ENCODE peak calls at places on chromosomes 6 and 20, in five cellular contexts. J, O, V, U and Q are unnamed samples.

GRCh38 chr6:43434001-43434400 is 6.7 kb downstream of the ABCC10 start:
- DNase-seq in V (no peak), O (no peak), U (no peak), J (no peak), Q (no peak)

GRCh38 chr6:193773-194310 is 98.4 kb upstream of the DUSP22 start:
- DNase-seq in J (no peak), U (no peak), O (no peak), V (no peak), Q (no peak)

GRCh38 chr6:121651420-121651819 is 216.0 kb downstream of the GJA1 start:
- DNase-seq in U (no peak), O (no peak), V (no peak), J (no peak), Q (no peak)

GRCh38 chr6:113416166-113416565 is 441.0 kb upstream of the MARCKS start:
- DNase-seq in U (no peak), O (no peak), V (no peak), J (peak), Q (peak)

GRCh38 chr20:57902478-57902877 is 192.7 kb upstream of the PMEPA1 start:
- DNase-seq in U (no peak), O (no peak), J (no peak), V (no peak), Q (peak)

GRCh38 chr6:166490671-166491500 is 95.6 kb downstream of the RAMACL start:
- DNase-seq in U (no peak), J (peak), O (no peak), V (no peak), Q (no peak)

GRCh38 chr20:48463916-48464315 is 363.9 kb downstream of the PREX1 start:
- DNase-seq in O (no peak), V (no peak), U (no peak), J (peak), Q (peak)

GRCh38 chr6:156780962-156781705 is 4.0 kb downstream of the ARID1B start:
- DNase-seq in U (no peak), O (no peak), V (no peak), J (no peak), Q (no peak)

GRCh38 chr6:166910601-166911000 is 45.7 kb downstream of the RNASET2 start:
- DNase-seq in O (no peak), J (no peak), U (no peak), V (no peak), Q (no peak)

GRCh38 chr20:56234110-56234509 is 14.4 kb upstream of the MC3R start:
- DNase-seq in O (no peak), J (no peak), V (no peak), U (no peak), Q (no peak)

GRCh38 chr6:131061041-131061770 is 1.8 kb downstream of the EPB41L2 start:
- DNase-seq in V (no peak), O (no peak), U (no peak), J (peak), Q (no peak)

GRCh38 chr20:17059465-17059864 is 167.4 kb upstream of the PCSK2 start:
- DNase-seq in U (no peak), V (peak), O (no peak), J (no peak), Q (no peak)

GRCh38 chr6:93418448-93419303 is 683 bp downstream of the EPHA7 start:
- DNase-seq in J (peak), O (no peak), V (no peak), U (no peak), Q (no peak)

GRCh38 chr20:35317416-35317815 is 25.2 kb upstream of the FAM83C start:
- DNase-seq in J (no peak), O (no peak), V (no peak), U (no peak), Q (no peak)

GRCh38 chr6:73418081-73418741 is 23.6 kb downstream of the DDX43 start:
- DNase-seq in J (peak), O (no peak), V (no peak), U (no peak), Q (no peak)

GRCh38 chr6:53805725-53806124 is 10.9 kb downstream of the LRRC1 start:
- DNase-seq in O (no peak), J (no peak), V (no peak), U (no peak), Q (no peak)

GRCh38 chr20:57137676-57138075 is 128.8 kb downstream of the BMP7 start:
- DNase-seq in J (no peak), U (no peak), O (no peak), V (no peak), Q (no peak)

DNA sequence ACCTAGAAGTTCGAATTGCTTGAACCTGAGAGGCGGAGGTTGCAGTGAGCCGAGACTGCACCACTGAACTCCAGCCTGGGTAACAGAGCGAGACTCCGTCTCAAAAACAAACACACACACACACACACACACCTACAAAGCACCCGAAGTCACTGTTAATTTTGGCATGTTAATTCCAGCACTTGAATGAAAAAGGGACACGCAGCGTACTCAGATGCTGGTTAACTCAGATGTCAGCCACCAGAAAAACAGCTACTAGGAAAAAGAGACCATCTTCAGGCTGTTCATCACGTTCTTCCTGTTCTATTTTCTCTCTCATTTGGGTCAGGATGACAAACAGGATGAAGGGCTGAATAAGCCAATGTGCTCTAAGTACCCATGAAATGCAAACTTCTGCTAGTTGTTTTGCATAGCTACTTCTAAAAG is 46.9 kb downstream of the BLOC1S5 start:
- DNase-seq in O (no peak), V (no peak), U (no peak), J (no peak), Q (no peak)
- H3K4me3 ChIP-seq in O (no peak), V (no peak), U (no peak), J (no peak), Q (no peak)

GRCh38 chr6:99350573-99350972 is 1.1 kb upstream of the FAXC start:
- DNase-seq in O (no peak), V (no peak), J (no peak), U (no peak), Q (no peak)
- H3K4me3 ChIP-seq in O (no peak), V (peak), J (no peak), U (peak), Q (no peak)

GRCh38 chr6:13305256-13305650 is 23.1 kb downstream of the TBC1D7 start:
- DNase-seq in J (no peak), V (no peak), U (no peak), O (no peak), Q (no peak)
- H3K4me3 ChIP-seq in J (no peak), V (no peak), U (no peak), O (no peak), Q (no peak)

GRCh38 chr6:160934157-160934556 is 57.4 kb upstream of the MAP3K4 start:
- DNase-seq in J (no peak), O (no peak), U (no peak), V (no peak), Q (no peak)

GRCh38 chr6:160930547-160931377 is 60.8 kb upstream of the MAP3K4 start:
- DNase-seq in U (peak), J (peak), O (peak), V (peak), Q (peak)

GRCh38 chr6:160933256-160933655 is 58.3 kb upstream of the MAP3K4 start:
- DNase-seq in U (no peak), J (no peak), O (no peak), V (no peak), Q (no peak)

GRCh38 chr6:160929831-160930230 is 61.7 kb upstream of the MAP3K4 start:
- DNase-seq in O (no peak), V (no peak), J (no peak), U (no peak), Q (no peak)

GRCh38 chr6:160931378-160932343 is 59.9 kb upstream of the MAP3K4 start:
- DNase-seq in O (no peak), J (no peak), V (no peak), U (no peak), Q (no peak)
- H3K4me3 ChIP-seq in O (peak), J (no peak), V (no peak), U (peak), Q (peak)

GRCh38 chr20:51446656-51447055 is 95.9 kb downstream of the NFATC2 start:
- DNase-seq in J (peak), U (peak), O (no peak), V (peak), Q (no peak)

GRCh38 chr20:51445591-51445990 is 96.9 kb downstream of the NFATC2 start:
- DNase-seq in V (no peak), J (no peak), O (no peak), U (no peak), Q (no peak)

GRCh38 chr20:51447097-51447764 is 95.3 kb downstream of the NFATC2 start:
- DNase-seq in J (peak), O (peak), U (peak), V (peak), Q (peak)

GRCh38 chr20:51444922-51445438 is 97.5 kb downstream of the NFATC2 start:
- DNase-seq in O (no peak), U (no peak), V (no peak), J (no peak), Q (no peak)

DNA sequence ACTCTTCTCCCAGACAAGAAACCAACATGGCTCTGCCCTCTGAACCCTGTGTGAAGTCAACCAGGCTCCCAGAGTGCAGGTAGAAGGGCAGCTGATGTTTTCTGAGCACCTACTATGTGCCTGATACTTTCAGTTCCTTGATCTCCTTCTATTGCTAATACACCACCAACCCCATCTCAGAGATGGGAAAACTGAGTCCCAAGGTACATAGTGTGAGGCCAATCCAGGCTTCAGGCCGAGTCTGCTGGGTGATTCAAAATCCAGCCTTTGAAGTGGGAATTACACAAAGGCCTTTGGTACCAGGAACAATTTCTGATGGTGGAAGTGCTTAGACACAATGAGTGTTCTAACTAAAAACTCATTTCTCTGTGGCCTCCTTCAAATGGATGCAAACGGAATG is 96.3 kb downstream of the NFATC2 start:
- DNase-seq in O (no peak), U (no peak), V (no peak), J (no peak), Q (no peak)
- H3K4me3 ChIP-seq in O (no peak), U (no peak), V (no peak), J (no peak), Q (no peak)

GRCh38 chr20:62899633-62900051 is 26.7 kb downstream of the DIDO1 start:
- DNase-seq in O (no peak), V (no peak), U (no peak), J (no peak), Q (no peak)
- H3K4me3 ChIP-seq in O (no peak), V (no peak), U (no peak), J (no peak), Q (no peak)